ENCODE peak calls at places on chromosome 5, in four cellular contexts. O is Right ventricle myocardium superior; Q is CD4-positive, alpha-beta T cell; K is IMR-90. E is an unnamed sample.

GRCh38 chr5:168023190-168023589 is 268.3 kb upstream of the WWC1 start:
- ATAC-seq in O (peak; percentile 86), K (no peak), Q (no peak), E (no peak)

GRCh38 chr5:168304349-168304748 is 12.9 kb downstream of the WWC1 start:
- ATAC-seq in O (no peak), Q (no peak), K (no peak), E (no peak)

GRCh38 chr5:140298183-140298601 is 4.7 kb downstream of the PFDN1 start:
- ATAC-seq in O (no peak), Q (no peak), K (peak; percentile 10), E (peak; percentile 38)

GRCh38 chr5:37771203-37771611 is 68.6 kb downstream of the GDNF start:
- ATAC-seq in Q (no peak), O (no peak), K (peak; percentile 32), E (no peak)

GRCh38 chr5:16464664-16465543 is 696 bp downstream of the ZNF622 start:
- ATAC-seq in K (peak; percentile 1), O (no peak), Q (no peak), E (no peak)

GRCh38 chr5:154849791-154850201 is 607 bp downstream of the FAXDC2 start:
- ATAC-seq in O (peak; percentile 57), K (peak; percentile 62), Q (no peak), E (no peak)

GRCh38 chr5:134553816-134554215 is 28.3 kb downstream of the JADE2 start:
- ATAC-seq in K (no peak), O (peak; percentile 2), Q (no peak), E (no peak)

GRCh38 chr5:134053840-134054338 is 49.1 kb upstream of the VDAC1 start:
- ATAC-seq in K (no peak), O (no peak), Q (peak; percentile 84), E (peak; percentile 72)

GRCh38 chr5:133994297-133994989 is 10.3 kb downstream of the VDAC1 start:
- ATAC-seq in K (no peak), Q (no peak), O (peak; percentile 58), E (no peak)

GRCh38 chr5:134027203-134027582 is 22.4 kb upstream of the VDAC1 start:
- ATAC-seq in K (no peak), Q (no peak), O (no peak), E (no peak)

GRCh38 chr5:133029321-133029720 is 3.0 kb upstream of the ZCCHC10 start:
- ATAC-seq in O (no peak), K (no peak), Q (no peak), E (no peak)

GRCh38 chr5:143036146-143036927 is 266.2 kb downstream of the ARHGAP26 start:
- ATAC-seq in K (no peak), Q (no peak), O (no peak), E (peak; percentile 33)

GRCh38 chr5:115024922-115025321 is 144.8 kb downstream of the TRIM36 start:
- ATAC-seq in K (no peak), Q (no peak), O (no peak), E (no peak)

GRCh38 chr5:132076202-132076830 is 2.7 kb downstream of the CSF2 start:
- ATAC-seq in Q (no peak), K (no peak), O (no peak), E (peak; percentile 20)

GRCh38 chr5:125210241-125210947 is 464.0 kb upstream of the ZNF608 start:
- ATAC-seq in Q (no peak), K (no peak), O (no peak), E (no peak)

GRCh38 chr5:10775646-10776045 is 14.6 kb upstream of the DAP start:
- ATAC-seq in Q (no peak), O (no peak), K (no peak), E (no peak)

GRCh38 chr5:13866792-13867191 is 77.7 kb downstream of the DNAH5 start:
- ATAC-seq in O (no peak), K (peak; percentile 77), Q (no peak), E (no peak)

GRCh38 chr5:169801324-169801777 is 164.3 kb downstream of the DOCK2 start:
- ATAC-seq in K (no peak), O (no peak), Q (no peak), E (peak; percentile 58)

GRCh38 chr5:86918246-86918645 is 300.5 kb downstream of the COX7C start:
- ATAC-seq in K (no peak), Q (no peak), O (no peak), E (peak; percentile 28)

GRCh38 chr5:67187318-67187717 is 9.3 kb downstream of the CD180 start:
- ATAC-seq in K (no peak), O (no peak), Q (peak; percentile 66), E (no peak)

GRCh38 chr5:119396265-119396664 is 40.4 kb downstream of the TNFAIP8 start:
- ATAC-seq in K (no peak), O (no peak), Q (peak; percentile 39), E (peak; percentile 21)

GRCh38 chr5:150112211-150113046 is 26.1 kb upstream of the CSF1R start:
- ATAC-seq in K (peak; percentile 71), Q (no peak), O (peak; percentile 43), E (no peak)

GRCh38 chr5:63194126-63194525 is 615.5 kb downstream of the LRRC70 start:
- ATAC-seq in O (no peak), K (no peak), Q (no peak), E (no peak)

GRCh38 chr5:4963265-4963664 is 176.9 kb upstream of the ADAMTS16 start:
- ATAC-seq in K (no peak), Q (no peak), O (no peak), E (no peak)

GRCh38 chr5:25025836-25026235 is 381.1 kb upstream of the CDH10 start:
- ATAC-seq in K (no peak), O (no peak), Q (no peak), E (no peak)

E was measured in activated T-helper 17 cell treated with anti-CD3 and anti-CD28 coated beads, Interleukin-2, amount 50 U/mL, for 72 hours.